ENCODE peak calls at places on chromosome 3, in eight cellular contexts. K is tibial nerve, P is GM23248, R is right cardiac atrium, S is AG04450, Q is right atrium auricular region, I is heart left ventricle, C is body of pancreas. M is an unnamed sample.

GRCh38 chr3:179348325-179349013 is 960 bp downstream of the MFN1 start:
- DNase-seq in K (no peak), P (peak; percentile 20), R (no peak), S (no peak), Q (no peak), I (no peak), C (no peak), M (no peak)

GRCh38 chr3:98952404-98952803 is 50.9 kb upstream of the DCBLD2 start:
- DNase-seq in K (no peak), P (no peak), R (no peak), S (no peak), Q (no peak), I (no peak), C (no peak), M (no peak)

GRCh38 chr3:151093905-151094304 is 8.4 kb downstream of the MED12L start:
- DNase-seq in K (no peak), P (no peak), R (no peak), S (no peak), Q (no peak), I (no peak), C (no peak), M (no peak)

GRCh38 chr3:13133471-13133981 is 60.3 kb upstream of the IQSEC1 start:
- DNase-seq in K (no peak), P (no peak), R (no peak), S (no peak), Q (no peak), I (no peak), C (no peak), M (no peak)

GRCh38 chr3:3675801-3676200 is 123.4 kb upstream of the LRRN1 start:
- DNase-seq in K (no peak), P (no peak), R (no peak), S (no peak), Q (no peak), I (no peak), C (peak; percentile 8), M (no peak)

GRCh38 chr3:184596886-184597575 is 35.4 kb downstream of the EPHB3 start:
- DNase-seq in K (no peak), P (no peak), R (no peak), S (no peak), Q (no peak), I (no peak), C (no peak), M (no peak)

GRCh38 chr3:195247086-195247862 is 23.7 kb downstream of the XXYLT1 start:
- DNase-seq in K (no peak), P (no peak), R (peak; percentile 31), S (no peak), Q (no peak), I (no peak), C (no peak), M (peak; percentile 17)

GRCh38 chr3:120047686-120048085 is 46.6 kb downstream of the GSK3B start:
- DNase-seq in K (no peak), P (no peak), R (no peak), S (no peak), Q (no peak), I (no peak), C (no peak), M (no peak)

GRCh38 chr3:28726840-28727239 is 378.2 kb upstream of the AZI2 start:
- DNase-seq in K (peak; percentile 20), P (peak; percentile 68), R (no peak), S (no peak), Q (peak; percentile 60), I (peak; percentile 34), C (peak; percentile 78), M (no peak)

GRCh38 chr3:45948409-45948808 is 5.1 kb downstream of the CXCR6 start:
- DNase-seq in K (no peak), P (peak; percentile 80), R (no peak), S (peak; percentile 42), Q (no peak), I (no peak), C (no peak), M (no peak)

GRCh38 chr3:46865546-46865945 is 2.3 kb upstream of the MYL3 start:
- DNase-seq in K (no peak), P (no peak), R (peak; percentile 41), S (no peak), Q (no peak), I (no peak), C (no peak), M (no peak)

GRCh38 chr3:64956619-64957018 is 268.8 kb upstream of the ADAMTS9 start:
- DNase-seq in K (no peak), P (no peak), R (no peak), S (no peak), Q (no peak), I (no peak), C (no peak), M (no peak)

GRCh38 chr3:138187296-138188012 is at the start of gene ARMC8:
- DNase-seq in K (peak; percentile 22), P (peak; percentile 88), R (peak; percentile 84), S (no peak), Q (peak; percentile 67), I (peak; percentile 55), C (peak; percentile 67), M (peak; percentile 49)

GRCh38 chr3:51673181-51673801 is 2.2 kb downstream of the TEX264 start:
- DNase-seq in K (no peak), P (no peak), R (no peak), S (no peak), Q (no peak), I (no peak), C (no peak), M (no peak)

GRCh38 chr3:101719604-101720185 is 4.7 kb upstream of the CEP97 start:
- DNase-seq in K (no peak), P (no peak), R (no peak), S (no peak), Q (no peak), I (no peak), C (no peak), M (no peak)

GRCh38 chr3:3015472-3016089 is 94.6 kb downstream of the IL5RA start:
- DNase-seq in K (no peak), P (peak; percentile 14), R (no peak), S (no peak), Q (no peak), I (no peak), C (no peak), M (no peak)

GRCh38 chr3:178562869-178563232 is 26.6 kb downstream of the KCNMB2 start:
- DNase-seq in K (no peak), P (peak; percentile 27), R (no peak), S (no peak), Q (no peak), I (no peak), C (no peak), M (no peak)

DNA sequence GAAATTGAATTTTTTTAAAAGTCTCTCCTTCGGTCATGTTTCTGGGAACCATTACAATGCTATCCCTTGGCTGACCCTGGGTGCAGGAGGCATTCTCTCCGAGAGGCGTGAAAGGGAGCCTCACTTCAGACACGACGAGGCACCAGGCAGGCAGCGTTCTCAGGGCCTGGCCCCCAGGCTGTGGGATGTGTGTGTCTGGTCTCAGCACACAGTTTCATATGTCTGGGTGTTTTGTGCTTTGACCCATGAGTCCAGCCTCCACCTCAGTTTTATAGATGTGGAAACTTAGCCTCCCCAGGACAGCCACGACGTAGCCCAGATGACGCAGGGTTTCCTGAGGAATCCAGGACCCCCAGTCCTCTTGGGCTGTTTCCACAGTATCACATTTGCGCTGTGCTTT is 34.0 kb downstream of the FGD5 start:
- DNase-seq in K (no peak), P (no peak), R (no peak), S (no peak), Q (no peak), I (no peak), C (no peak), M (no peak)
- H3K27me3 ChIP-seq in K (no peaks in the 10 kb centered on the region), P (peaks cover 38% of the 10 kb centered on the region), R (no peaks in the 10 kb centered on the region), S (peaks cover 10% of the 10 kb centered on the region), Q (no peaks in the 10 kb centered on the region), I (no peaks in the 10 kb centered on the region), C (no peaks in the 10 kb centered on the region), M (no peaks in the 10 kb centered on the region)

GRCh38 chr3:189195302-189195701 is 23.5 kb downstream of the TPRG1 start:
- DNase-seq in K (no peak), P (no peak), R (no peak), S (no peak), Q (no peak), I (no peak), C (no peak), M (no peak)
- H3K27me3 ChIP-seq in K (no peaks in the 10 kb centered on the region), P (no peaks in the 10 kb centered on the region), R (no peaks in the 10 kb centered on the region), S (peaks cover 2% of the 10 kb centered on the region), Q (no peaks in the 10 kb centered on the region), I (no peaks in the 10 kb centered on the region), C (no peaks in the 10 kb centered on the region), M (no peaks in the 10 kb centered on the region)

GRCh38 chr3:24495334-24495994 is 814 bp upstream of the THRB start:
- DNase-seq in K (peak; percentile 24), P (peak; percentile 59), R (peak; percentile 84), S (no peak), Q (peak; percentile 69), I (peak; percentile 49), C (peak; percentile 75), M (peak; percentile 42)

GRCh38 chr3:24496529-24497482 is 2.2 kb upstream of the THRB start:
- DNase-seq in K (peak; percentile 50), P (peak; percentile 85), R (peak; percentile 91), S (peak; percentile 4), Q (peak; percentile 90), I (peak; percentile 70), C (peak; percentile 91), M (peak; percentile 71)

GRCh38 chr3:24492971-24493551 is 1.6 kb downstream of the THRB start:
- DNase-seq in K (no peak), P (peak; percentile 18), R (no peak), S (no peak), Q (no peak), I (no peak), C (no peak), M (no peak)

GRCh38 chr3:24493951-24494615 is 567 bp downstream of the THRB start:
- DNase-seq in K (peak; percentile 70), P (peak; percentile 71), R (peak; percentile 94), S (no peak), Q (peak; percentile 91), I (peak; percentile 80), C (peak; percentile 82), M (peak; percentile 63)

GRCh38 chr3:24494616-24495333 is at the start of gene THRB:
- DNase-seq in K (peak; percentile 32), P (peak; percentile 83), R (peak; percentile 92), S (no peak), Q (peak; percentile 76), I (peak; percentile 81), C (peak; percentile 82), M (peak; percentile 70)
- H3K27me3 ChIP-seq in K (no peaks in the 10 kb centered on the region), P (no peaks in the 10 kb centered on the region), R (no peaks in the 10 kb centered on the region), S (peaks cover 24% of the 10 kb centered on the region), Q (no peaks in the 10 kb centered on the region), I (no peaks in the 10 kb centered on the region), C (no peaks in the 10 kb centered on the region), M (no peaks in the 10 kb centered on the region)

GRCh38 chr3:142968319-142968718 is 4.8 kb upstream of the PAQR9 start:
- DNase-seq in K (no peak), P (no peak), R (no peak), S (no peak), Q (no peak), I (no peak), C (no peak), M (no peak)

GRCh38 chr3:142962520-142963265 is 781 bp downstream of the PAQR9 start:
- DNase-seq in K (no peak), P (no peak), R (peak; percentile 58), S (no peak), Q (no peak), I (no peak), C (no peak), M (no peak)

GRCh38 chr3:142963266-142964149 is at the start of gene PAQR9:
- DNase-seq in K (no peak), P (peak; percentile 72), R (peak; percentile 67), S (no peak), Q (no peak), I (peak; percentile 33), C (no peak), M (no peak)

GRCh38 chr3:142964150-142964498 is 650 bp upstream of the PAQR9 start:
- DNase-seq in K (no peak), P (peak; percentile 32), R (no peak), S (no peak), Q (no peak), I (peak; percentile 27), C (no peak), M (no peak)

GRCh38 chr3:142966808-142967207 is 3.3 kb upstream of the PAQR9 start:
- DNase-seq in K (no peak), P (no peak), R (no peak), S (no peak), Q (no peak), I (no peak), C (no peak), M (no peak)
- H3K27me3 ChIP-seq in K (no peaks in the 10 kb centered on the region), P (no peaks in the 10 kb centered on the region), R (no peaks in the 10 kb centered on the region), S (peaks cover 37% of the 10 kb centered on the region), Q (no peaks in the 10 kb centered on the region), I (peaks cover 18% of the 10 kb centered on the region), C (no peaks in the 10 kb centered on the region), M (no peaks in the 10 kb centered on the region)